ENCODE peak calls at places on chromosomes 5 and 9, in nine cellular contexts. Q is activated naive CD4-positive, alpha-beta T cell; M is stimulated activated CD4-positive, alpha-beta T cell treated with anti-CD3 and anti-CD28 coated beads, Interleukin-4, amount 100 ng/mL, for 48 hours; X is PC-3; W is C1 segment of cervical spinal cord; K is cardiac septum; Z is NCI-H524; H is ovary; E is HEK293T. O is an unnamed sample.

GRCh38 chr5:134090482-134090881 is 24.0 kb upstream of the TCF7 start:
- DNase-seq in Q (peak; percentile 68), M (no peak), X (no peak), W (no peak), K (no peak), Z (no peak), H (no peak), E (no peak), O (no peak)

GRCh38 chr9:131273791-131274673 is 2.3 kb downstream of the FAM78A start:
- DNase-seq in Q (no peak), M (no peak), X (no peak), W (no peak), K (no peak), Z (no peak), H (no peak), E (no peak), O (no peak)

GRCh38 chr5:180555168-180555921 is 36.0 kb downstream of the SCGB3A1 start:
- DNase-seq in Q (no peak), M (no peak), X (no peak), W (no peak), K (no peak), Z (no peak), H (no peak), E (no peak), O (no peak)

GRCh38 chr5:135833521-135833920 is 942 bp upstream of the SLC25A48 start:
- DNase-seq in Q (no peak), M (no peak), X (no peak), W (no peak), K (no peak), Z (no peak), H (no peak), E (no peak), O (peak; percentile 83)

GRCh38 chr5:168683247-168683926 is 104.2 kb upstream of the PANK3 start:
- DNase-seq in Q (no peak), M (no peak), X (no peak), W (no peak), K (no peak), Z (no peak), H (no peak), E (no peak), O (no peak)

GRCh38 chr5:179430256-179431175 is 85.3 kb upstream of the ADAMTS2 start:
- DNase-seq in Q (no peak), M (no peak), X (no peak), W (no peak), K (peak; percentile 68), Z (no peak), H (no peak), E (no peak), O (no peak)

GRCh38 chr5:77285442-77285841 is 75.0 kb downstream of the PDE8B start:
- DNase-seq in Q (no peak), M (no peak), X (no peak), W (no peak), K (no peak), Z (no peak), H (no peak), E (no peak), O (no peak)

GRCh38 chr9:129225815-129226214 is 47.8 kb upstream of the IER5L start:
- DNase-seq in Q (no peak), M (no peak), X (no peak), W (no peak), K (peak; percentile 87), Z (no peak), H (peak; percentile 76), E (no peak), O (peak; percentile 95)

GRCh38 chr9:93592389-93593021 is 16.1 kb downstream of the PHF2 start:
- DNase-seq in Q (no peak), M (no peak), X (no peak), W (no peak), K (no peak), Z (no peak), H (peak; percentile 10), E (peak; percentile 51), O (no peak)

GRCh38 chr9:126857261-126857960 is 3.0 kb upstream of the ZBTB34 start:
- DNase-seq in Q (no peak), M (no peak), X (peak; percentile 10), W (no peak), K (no peak), Z (no peak), H (no peak), E (no peak), O (peak; percentile 42)

GRCh38 chr5:180844432-180844831 is 16.6 kb downstream of the ZFP62 start:
- DNase-seq in Q (no peak), M (no peak), X (no peak), W (no peak), K (no peak), Z (no peak), H (no peak), E (no peak), O (no peak)

GRCh38 chr5:168869615-168870227 is 290.6 kb upstream of the PANK3 start:
- DNase-seq in Q (no peak), M (no peak), X (no peak), W (no peak), K (no peak), Z (no peak), H (no peak), E (no peak), O (no peak)

GRCh38 chr5:147911427-147911826 is 5.1 kb upstream of the C5orf46 start:
- DNase-seq in Q (no peak), M (no peak), X (no peak), W (no peak), K (no peak), Z (no peak), H (no peak), E (no peak), O (no peak)

O was measured in osteocyte.